ENCODE peak calls at places on chromosome 16, in six cellular contexts. F, I, Z, B, D and Q are unnamed samples.

GRCh38 chr16:11393861-11394592 is 48.8 kb downstream of the RMI2 start:
- DNase-seq in B (no peak), I (no peak), D (no peak), F (no peak), Z (no peak), Q (no peak)

GRCh38 chr16:29825145-29826044 is 5.1 kb downstream of the MVP start:
- DNase-seq in F (peak), I (peak), Z (peak), B (no peak), D (peak), Q (no peak)

GRCh38 chr16:3182608-3183444 is 5.2 kb upstream of the OR1F1 start:
- DNase-seq in B (peak), F (peak), Z (peak), I (peak), D (peak), Q (no peak)

GRCh38 chr16:11392041-11392581 is 46.9 kb downstream of the RMI2 start:
- DNase-seq in B (no peak), I (no peak), Z (no peak), D (no peak), F (no peak), Q (no peak)

GRCh38 chr16:11017499-11017898 is 73.1 kb downstream of the CLEC16A start:
- DNase-seq in I (no peak), F (no peak), Z (no peak), B (no peak), D (no peak), Q (no peak)

GRCh38 chr16:74888227-74888862 is 96.6 kb downstream of the WDR59 start:
- DNase-seq in D (no peak), F (no peak), B (peak), I (no peak), Z (no peak), Q (no peak)

GRCh38 chr16:19203374-19203966 is 35.4 kb downstream of the SYT17 start:
- DNase-seq in I (no peak), Z (no peak), D (no peak), F (peak), B (no peak), Q (no peak)

GRCh38 chr16:5214466-5214865 is 116.9 kb upstream of the EEF2KMT start:
- DNase-seq in B (no peak), I (no peak), F (no peak), Z (no peak), D (no peak), Q (no peak)

GRCh38 chr16:28837672-28838557 is 8.2 kb downstream of the TUFM start:
- DNase-seq in B (no peak), I (no peak), D (no peak), Z (no peak), F (no peak), Q (no peak)

GRCh38 chr16:27259710-27260109 is 8.9 kb downstream of the NSMCE1 start:
- DNase-seq in D (no peak), I (no peak), Z (no peak), F (no peak), B (no peak), Q (no peak)

GRCh38 chr16:58345574-58346354 is 46.5 kb upstream of the GINS3 start:
- DNase-seq in B (peak), Z (no peak), D (no peak), F (no peak), I (no peak), Q (no peak)

GRCh38 chr16:27774779-27775178 is 224.8 kb downstream of the KATNIP start:
- DNase-seq in F (no peak), I (no peak), D (no peak), Z (no peak), B (no peak), Q (no peak)

GRCh38 chr16:9199312-9199711 is 107.9 kb downstream of the HAPSTR1 start:
- DNase-seq in B (no peak), I (no peak), Z (no peak), D (no peak), F (no peak), Q (no peak)

GRCh38 chr16:69187387-69187890 is 475 bp downstream of the SNTB2 start:
- DNase-seq in B (peak), Z (no peak), I (no peak), D (peak), F (peak), Q (peak)

GRCh38 chr16:30095166-30096078 is 591 bp downstream of the YPEL3 start:
- DNase-seq in Z (no peak), B (no peak), F (no peak), D (peak), I (no peak), Q (peak)

GRCh38 chr16:20624882-20625807 is 49.0 kb upstream of the ACSM2B start:
- DNase-seq in I (no peak), D (no peak), B (no peak), Z (no peak), F (no peak), Q (no peak)

GRCh38 chr16:1964046-1964505 is 550 bp downstream of the RPS2 start:
- DNase-seq in F (peak), Z (no peak), B (no peak), I (no peak), D (peak), Q (no peak)
- TF ChIP-seq CTCF in F (no peak), Z (peak), B (no peak), I (no peak), D (no peak), Q (no peak)

DNA sequence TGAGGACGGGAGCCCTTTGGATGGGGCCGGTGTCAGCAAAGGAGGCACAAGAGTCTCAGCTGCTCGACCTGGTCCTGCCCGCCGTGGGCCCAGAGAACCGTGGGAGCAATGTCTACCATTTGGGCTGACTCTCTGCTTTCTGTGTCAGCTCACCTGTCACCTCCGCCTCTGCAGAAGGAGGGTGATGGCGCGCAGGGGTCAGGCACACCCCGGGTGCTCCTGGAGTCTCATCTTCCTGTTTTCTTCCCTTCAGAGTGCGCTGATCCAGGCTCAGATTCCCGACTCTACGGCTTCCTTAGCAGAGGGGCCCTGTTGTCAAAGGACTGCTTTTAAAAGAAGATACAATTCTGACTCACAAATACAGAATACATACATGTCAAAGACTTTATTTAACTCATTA is 167.1 kb downstream of the BANP start:
- DNase-seq in F (no peak), B (no peak), I (no peak), Z (peak), D (no peak), Q (no peak)
- TF ChIP-seq CTCF in F (no peak), B (no peak), I (no peak), Z (no peak), D (no peak), Q (no peak)

GRCh38 chr16:71460246-71460645 is 1.8 kb downstream of the ZNF23 start:
- DNase-seq in Z (no peak), I (peak), B (peak), F (no peak), D (no peak), Q (no peak)

GRCh38 chr16:71456801-71457200 is 5.2 kb downstream of the ZNF23 start:
- DNase-seq in B (no peak), I (no peak), D (no peak), Z (no peak), F (no peak), Q (no peak)

GRCh38 chr16:71467810-71468209 is 5.8 kb upstream of the ZNF23 start:
- DNase-seq in F (peak), D (peak), I (no peak), B (peak), Z (no peak), Q (no peak)

GRCh38 chr16:71459510-71459909 is 2.5 kb downstream of the ZNF23 start:
- DNase-seq in D (no peak), Z (no peak), F (no peak), I (no peak), B (no peak), Q (no peak)

GRCh38 chr16:71461686-71462648 is at the start of gene ZNF23:
- DNase-seq in D (peak), F (peak), Z (peak), I (peak), B (peak), Q (peak)
- TF ChIP-seq CTCF in D (peak), F (peak), Z (peak), I (peak), B (peak), Q (no peak)

DNA sequence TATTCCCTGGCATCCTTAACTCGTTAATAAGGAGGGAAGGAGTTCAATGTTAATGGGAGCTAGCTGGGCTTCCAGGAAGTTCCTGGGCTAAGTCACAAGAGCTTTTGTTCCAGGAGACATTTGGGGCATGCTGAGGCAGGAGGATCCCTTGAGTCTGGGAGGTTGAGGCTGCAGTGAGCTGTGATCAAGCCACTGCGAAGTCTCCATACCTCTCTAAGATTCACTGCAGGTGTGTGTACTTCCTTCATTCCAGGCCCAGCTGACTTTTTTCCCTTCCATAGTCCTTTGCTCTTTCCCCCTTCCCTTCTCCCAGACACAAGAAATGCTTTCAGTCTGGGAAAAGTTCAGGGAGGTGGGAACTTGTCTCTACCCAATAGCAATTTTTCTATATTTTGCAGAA is 489.8 kb downstream of the NPIPA7 start:
- DNase-seq in D (no peak), B (no peak), I (no peak), Z (no peak), F (no peak), Q (no peak)
- TF ChIP-seq CTCF in D (no peak), B (no peak), I (no peak), Z (no peak), F (no peak), Q (no peak)

GRCh38 chr16:81734632-81735434 is 44.3 kb upstream of the PLCG2 start:
- DNase-seq in Z (no peak), F (no peak), B (peak), D (no peak), I (no peak), Q (no peak)
- TF ChIP-seq CTCF in Z (no peak), F (no peak), B (no peak), D (no peak), I (no peak), Q (no peak)